ENCODE peak calls at places on chromosomes 16 and 17, in nine cellular contexts. H, Q, V, L, X, G, O, A and N are unnamed samples.

GRCh38 chr17:50297407-50297865 is 23.2 kb downstream of the TMEM92 start:
- DNase-seq in H (peak; percentile 77), V (peak; percentile 93), X (peak; percentile 76), A (peak; percentile 81), L (peak; percentile 80), O (peak; percentile 94), G (peak; percentile 83), Q (peak; percentile 94), N (peak; percentile 78)

GRCh38 chr17:44307387-44308186 is 814 bp upstream of the RUNDC3A start:
- DNase-seq in V (peak; percentile 80), L (no peak), O (peak; percentile 73), H (peak; percentile 32), Q (no peak), X (peak; percentile 88), G (peak; percentile 61), A (peak; percentile 65), N (no peak)

GRCh38 chr16:64089697-64090096 is 1032.2 kb downstream of the CDH11 start:
- DNase-seq in G (peak; percentile 8), H (no peak), X (no peak), V (no peak), Q (no peak), O (no peak), L (no peak), A (peak; percentile 11), N (no peak)

GRCh38 chr17:14580494-14580893 is 279.6 kb downstream of the HS3ST3B1 start:
- DNase-seq in Q (no peak), V (no peak), A (no peak), H (no peak), G (no peak), O (no peak), L (no peak), X (no peak), N (no peak)

GRCh38 chr16:1989826-1990335 is at the start of gene SYNGR3:
- DNase-seq in H (no peak), O (no peak), G (no peak), L (no peak), X (no peak), V (peak; percentile 72), Q (no peak), A (no peak), N (peak; percentile 27)

GRCh38 chr17:412211-413015 is 59.8 kb upstream of the RPH3AL start:
- DNase-seq in L (peak; percentile 21), G (peak; percentile 65), V (peak; percentile 54), H (peak; percentile 49), Q (no peak), A (peak; percentile 70), X (peak; percentile 55), O (no peak), N (peak; percentile 82)

GRCh38 chr17:58503876-58504275 is 10.6 kb downstream of the MTMR4 start:
- DNase-seq in H (no peak), G (no peak), A (no peak), O (no peak), X (no peak), L (no peak), Q (no peak), V (no peak), N (no peak)

GRCh38 chr16:84049403-84050060 is 6.9 kb upstream of the SLC38A8 start:
- DNase-seq in Q (no peak), V (no peak), A (no peak), H (no peak), L (no peak), X (no peak), G (no peak), O (peak; percentile 59), N (no peak)

GRCh38 chr16:84768061-84768797 is 51.6 kb upstream of the CRISPLD2 start:
- DNase-seq in O (no peak), G (no peak), H (no peak), L (no peak), Q (peak; percentile 12), A (no peak), X (no peak), V (no peak), N (no peak)

GRCh38 chr17:21816592-21817567 is 124.6 kb downstream of the KCNJ18 start:
- DNase-seq in X (no peak), L (no peak), Q (peak; percentile 70), A (no peak), H (no peak), V (no peak), O (no peak), G (no peak), N (no peak)

DNA sequence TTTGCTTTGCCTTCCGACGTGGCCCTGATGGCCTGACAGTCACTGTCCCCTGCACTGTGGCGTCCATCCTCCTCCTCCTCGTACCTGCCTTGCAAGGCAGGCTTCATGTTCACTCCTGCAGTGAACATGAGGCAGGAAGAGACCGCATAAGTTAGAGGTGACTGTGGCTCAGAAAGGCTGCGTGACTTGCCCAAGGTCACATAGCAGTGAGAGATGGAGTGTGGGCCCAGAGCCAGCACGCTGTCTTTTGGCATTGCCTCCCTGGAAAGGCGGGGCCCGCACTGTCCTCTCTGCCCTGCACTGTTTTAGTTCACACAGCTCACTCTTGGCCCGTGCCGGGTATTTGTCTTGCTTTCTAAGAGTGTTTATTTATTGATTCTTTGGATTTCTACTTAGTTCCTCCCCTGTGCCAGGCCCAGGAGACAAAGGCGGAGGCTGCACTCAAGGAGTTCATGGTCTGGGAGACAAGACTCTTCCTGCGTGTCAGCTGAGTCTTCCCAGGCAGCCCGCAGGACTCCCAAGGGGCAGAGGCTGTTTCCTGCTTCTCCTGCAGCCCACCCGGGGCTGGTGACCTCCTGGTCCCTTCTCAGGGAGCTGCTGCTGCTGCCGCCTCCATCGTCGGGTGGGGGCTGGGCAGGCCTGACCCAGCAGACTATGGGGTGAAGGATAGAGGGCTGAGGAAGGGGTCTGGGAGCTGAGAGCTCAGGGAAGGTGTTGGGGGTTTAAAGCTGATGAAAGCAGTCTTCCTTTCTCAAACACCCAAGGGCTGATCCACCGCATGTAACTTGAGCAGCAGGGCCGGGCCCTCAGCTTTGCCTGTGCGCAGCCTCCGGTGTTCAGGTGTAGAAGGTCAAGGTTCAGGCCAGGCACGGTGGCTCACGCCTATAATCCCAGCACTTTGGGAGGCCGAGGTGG is 12.7 kb downstream of the CYGB start:
- DNase-seq in X (peak; percentile 20), Q (no peak), H (no peak), A (peak; percentile 61), V (no peak), L (no peak), G (peak; percentile 80), O (no peak), N (no peak)
- TF ChIP-seq POLR2A in X (no peak), Q (no peak), H (no peak), A (no peak), V (no peak), L (peak; percentile 39), G (no peak), O (no peak), N (no peak)

DNA sequence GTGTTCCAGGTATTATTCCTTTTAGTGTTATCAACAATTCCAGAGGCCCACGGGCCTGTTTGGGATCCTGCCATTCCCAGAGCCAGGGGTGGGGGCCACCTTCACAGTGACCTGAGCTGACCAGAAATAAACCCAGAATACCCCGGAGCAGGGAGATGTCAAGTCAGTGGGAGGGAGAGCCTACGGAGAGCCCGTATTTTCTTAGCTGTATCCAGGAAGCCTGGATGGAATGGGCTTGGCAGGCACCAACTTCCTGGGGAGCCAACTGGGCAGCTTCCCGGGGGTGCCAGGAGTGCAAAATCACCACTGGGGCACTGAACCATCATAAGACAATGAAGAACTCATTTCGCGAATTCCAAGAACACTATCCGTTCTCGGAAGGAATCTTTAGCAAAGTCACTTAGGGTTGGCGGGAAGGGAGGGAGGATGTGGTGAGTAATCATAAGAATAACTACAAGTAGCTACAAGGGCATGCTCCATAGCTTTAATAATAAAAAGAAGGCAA is 13.2 kb upstream of the MRTFB start:
- DNase-seq in G (no peak), X (no peak), H (peak; percentile 17), L (no peak), O (no peak), V (no peak), A (no peak), Q (peak; percentile 77), N (no peak)
- TF ChIP-seq POLR2A in G (no peak), X (no peak), H (no peak), L (no peak), O (no peak), V (no peak), A (no peak), Q (no peak), N (no peak)

GRCh38 chr16:81035398-81035974 is at the start of gene ATMIN:
- DNase-seq in O (peak; percentile 97), L (peak; percentile 92), X (peak; percentile 86), A (peak; percentile 85), G (peak; percentile 94), V (peak; percentile 93), Q (peak; percentile 92), H (peak; percentile 83), N (peak; percentile 96)
- TF ChIP-seq POLR2A in O (no peak), L (peak; percentile 54), X (peak; percentile 90), A (peak; percentile 62), G (peak; percentile 34), V (peak; percentile 70), Q (no peak), H (no peak), N (no peak)

GRCh38 chr16:88486398-88487123 is 33.5 kb downstream of the ZFPM1 start:
- DNase-seq in V (no peak), Q (no peak), O (no peak), H (no peak), L (no peak), A (no peak), G (no peak), X (no peak), N (no peak)

GRCh38 chr16:88489163-88489721 is 36.2 kb downstream of the ZFPM1 start:
- DNase-seq in O (no peak), L (no peak), H (no peak), Q (no peak), A (no peak), X (no peak), V (no peak), G (peak; percentile 90), N (no peak)

GRCh38 chr16:88491001-88491559 is 38.0 kb downstream of the ZFPM1 start:
- DNase-seq in Q (no peak), A (no peak), L (no peak), G (no peak), V (no peak), O (no peak), H (no peak), X (no peak), N (no peak)

GRCh38 chr16:88487124-88487432 is 34.0 kb downstream of the ZFPM1 start:
- DNase-seq in X (no peak), O (no peak), V (no peak), G (no peak), L (no peak), A (no peak), Q (no peak), H (no peak), N (no peak)

DNA sequence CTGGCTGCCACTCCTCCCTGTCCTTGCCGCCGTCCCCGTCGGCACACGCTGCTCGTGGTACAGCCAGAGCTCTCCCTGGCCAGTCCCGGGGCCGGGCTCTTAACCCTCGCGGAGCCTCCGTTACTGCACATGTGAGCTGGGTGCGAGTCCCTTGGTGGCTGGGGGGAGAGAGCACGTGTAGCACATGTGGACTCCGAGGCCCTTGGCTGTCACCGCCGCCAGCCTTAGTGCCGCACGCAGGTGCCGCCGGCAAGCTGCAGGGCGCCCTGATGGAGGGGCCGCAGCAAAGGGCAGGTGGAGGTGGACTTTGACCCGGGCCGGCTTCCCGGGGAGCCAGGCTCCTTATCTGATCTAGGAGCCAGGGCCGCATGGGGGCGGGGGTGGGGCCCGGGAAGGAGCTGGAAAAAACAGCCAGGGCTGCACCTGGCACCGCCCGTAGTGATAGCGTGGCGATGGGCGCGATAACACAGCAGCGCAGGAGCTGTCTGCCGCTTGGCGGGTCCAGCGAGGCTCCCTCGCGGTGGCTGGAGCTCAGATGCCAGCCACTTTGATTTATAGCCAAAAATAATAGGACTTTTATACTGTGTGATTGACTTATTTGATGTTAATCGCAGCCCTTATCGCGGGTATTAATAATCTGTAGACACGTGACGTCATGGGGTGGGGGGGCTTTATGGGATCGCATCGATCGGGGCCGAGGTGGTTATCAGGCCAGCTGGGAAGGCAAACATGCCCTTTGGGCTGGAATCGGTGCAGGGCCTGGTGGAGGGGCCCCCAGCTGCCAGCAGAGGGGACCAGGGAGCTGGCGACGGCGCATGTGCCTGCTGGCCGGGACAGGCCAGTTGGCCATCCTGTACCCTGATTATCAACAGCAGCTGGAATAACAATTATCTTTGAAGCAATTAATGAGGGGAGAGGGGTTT is 35.1 kb downstream of the ZFPM1 start:
- DNase-seq in L (no peak), Q (no peak), O (no peak), H (no peak), V (no peak), G (peak; percentile 97), A (no peak), X (no peak), N (peak; percentile 35)
- TF ChIP-seq POLR2A in L (no peak), Q (no peak), O (no peak), H (no peak), V (no peak), G (peak; percentile 8), A (no peak), X (no peak), N (no peak)